ENCODE peak calls at places on chromosomes 7 and 10, in six cellular contexts. N is GM12865, L is mucosa of gallbladder, W is T-helper 17 cell, P is neural crest cell, K is GDM1. Z is an unnamed sample.
A peak's percentile ranks its signal among the peaks of the same experiment; 100 is the strongest.

GRCh38 chr7:92729172-92729571 is 107.2 kb downstream of the CDK6 start:
- DNase-seq in N (no peak), L (no peak), W (no peak), P (no peak), K (no peak), Z (no peak)

GRCh38 chr10:34655286-34656170 is 159.6 kb downstream of the PARD3 start:
- DNase-seq in N (peak; percentile 66), L (peak; percentile 58), W (no peak), P (peak; percentile 61), K (peak; percentile 16), Z (peak; percentile 62)

GRCh38 chr7:81869670-81870069 is 99.8 kb upstream of the HGF start:
- DNase-seq in N (peak; percentile 26), L (no peak), W (no peak), P (no peak), K (no peak), Z (no peak)

GRCh38 chr7:142298009-142298408 is 40.2 kb upstream of the PRSS58 start:
- DNase-seq in N (no peak), L (no peak), W (no peak), P (no peak), K (no peak), Z (no peak)

GRCh38 chr7:94414481-94414880 is 19.8 kb downstream of the COL1A2 start:
- DNase-seq in N (no peak), L (no peak), W (no peak), P (no peak), K (no peak), Z (no peak)

GRCh38 chr10:80554050-80554449 is 16.3 kb downstream of the SH2D4B start:
- DNase-seq in N (no peak), L (no peak), W (no peak), P (no peak), K (no peak), Z (no peak)

GRCh38 chr10:104090597-104090996 is 4.9 kb upstream of the COL17A1 start:
- DNase-seq in N (no peak), L (no peak), W (no peak), P (no peak), K (no peak), Z (no peak)

GRCh38 chr7:31432831-31433340 is 81.0 kb upstream of the ITPRID1 start:
- DNase-seq in N (no peak), L (no peak), W (no peak), P (no peak), K (no peak), Z (no peak)

GRCh38 chr7:127870231-127870907 is 160.9 kb downstream of the LRRC4 start:
- DNase-seq in N (peak; percentile 58), L (no peak), W (no peak), P (no peak), K (no peak), Z (no peak)

Z was measured in nephron progenitor cell.